ENCODE peak calls at places on chromosomes 1 and 21, in five cellular contexts. T is SK-N-SH, Y is K562, B is GM12878, G is HepG2. H is an unnamed sample.

GRCh38 chr1:191669629-191670028 is 488.6 kb upstream of the RGS18 start:
- DNase-seq in T (no peak), B (no peak), Y (no peak), G (no peak), H (no peak)

GRCh38 chr1:160907976-160908375 is 23.0 kb upstream of the ITLN1 start:
- DNase-seq in T (no peak), G (no peak), Y (no peak), B (no peak), H (no peak)

GRCh38 chr1:20900056-20900455 is 112.9 kb upstream of the HP1BP3 start:
- DNase-seq in Y (no peak), B (no peak), T (no peak), G (no peak), H (no peak)

GRCh38 chr1:215056584-215056983 is 26.0 kb upstream of the KCNK2 start:
- DNase-seq in Y (no peak), B (no peak), G (no peak), T (no peak), H (no peak)

GRCh38 chr1:95407864-95408291 is 173.9 kb downstream of the RWDD3 start:
- DNase-seq in B (no peak), G (no peak), T (no peak), Y (no peak), H (no peak)

GRCh38 chr1:176795929-176796328 is 333.0 kb downstream of the PAPPA2 start:
- DNase-seq in B (no peak), T (no peak), Y (peak; percentile 5), G (no peak), H (no peak)

GRCh38 chr1:85581138-85581801 is 709 bp downstream of the CCN1 start:
- DNase-seq in T (peak; percentile 75), G (peak; percentile 69), Y (peak; percentile 86), B (no peak), H (peak; percentile 68)

GRCh38 chr1:53410691-53411090 is 48.5 kb upstream of the DMRTB1 start:
- DNase-seq in Y (no peak), G (no peak), B (no peak), T (no peak), H (no peak)

GRCh38 chr1:70896224-70896623 is 151.4 kb downstream of the PTGER3 start:
- DNase-seq in Y (no peak), B (no peak), G (no peak), T (no peak), H (no peak)

GRCh38 chr1:40257313-40257687 is 736 bp upstream of the ZMPSTE24 start:
- DNase-seq in G (no peak), T (no peak), B (no peak), Y (no peak), H (no peak)

GRCh38 chr1:145988773-145989172 is 7.6 kb downstream of the TXNIP start:
- DNase-seq in T (no peak), G (no peak), Y (no peak), B (no peak), H (no peak)

GRCh38 chr1:230084408-230085177 is 17.6 kb downstream of the GALNT2 start:
- DNase-seq in T (peak; percentile 59), Y (no peak), B (no peak), G (peak; percentile 59), H (no peak)

GRCh38 chr1:151210830-151211229 is 12.5 kb downstream of the PIP5K1A start:
- DNase-seq in B (no peak), Y (no peak), G (no peak), T (no peak), H (no peak)

GRCh38 chr1:221449801-221450470 is 292.0 kb downstream of the DUSP10 start:
- DNase-seq in T (no peak), G (no peak), Y (no peak), B (no peak), H (no peak)

GRCh38 chr1:226632922-226633351 is 84.4 kb downstream of the STUM start:
- DNase-seq in B (no peak), Y (no peak), G (no peak), T (no peak), H (no peak)

GRCh38 chr1:39491146-39491921 is at the start of gene BMP8A:
- DNase-seq in B (no peak), G (peak; percentile 32), T (peak; percentile 96), Y (peak; percentile 86), H (no peak)

GRCh38 chr1:20896824-20897223 is 109.7 kb upstream of the HP1BP3 start:
- DNase-seq in Y (no peak), G (peak; percentile 92), B (no peak), T (no peak), H (no peak)

GRCh38 chr1:64147759-64148158 is 55.7 kb upstream of the UBE2U start:
- DNase-seq in G (no peak), B (no peak), T (no peak), Y (no peak), H (no peak)

GRCh38 chr1:2232916-2233438 is 4.9 kb downstream of the SKI start:
- DNase-seq in G (no peak), T (no peak), B (no peak), Y (peak; percentile 75), H (no peak)

GRCh38 chr21:44497641-44498243 is 42.3 kb downstream of the KRTAP10-1 start:
- DNase-seq in G (no peak), T (no peak), B (no peak), Y (no peak), H (no peak)
- TF ChIP-seq REST in G (no peak), T (no peak), B (no peak), Y (no peak), H (no peak)

DNA sequence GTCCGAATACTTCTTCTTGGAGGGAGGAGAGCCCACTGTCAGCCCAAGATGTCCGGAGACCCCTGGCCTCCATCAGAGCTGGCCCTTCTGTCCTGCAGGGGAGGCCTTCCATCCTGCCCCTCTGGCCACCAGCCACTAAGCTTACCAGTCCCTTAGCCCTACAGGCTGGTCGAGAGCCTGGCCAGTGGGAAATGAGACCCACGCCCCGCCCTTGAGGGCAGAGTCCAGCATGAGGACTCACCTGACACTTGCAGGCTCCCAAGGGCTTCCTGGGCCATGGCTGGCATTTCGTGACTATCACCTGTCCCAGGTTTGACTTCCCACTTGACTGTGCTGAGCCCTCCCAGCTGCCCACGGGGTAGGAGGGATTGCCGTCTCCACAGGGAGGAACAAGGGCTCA is 361.8 kb upstream of the VAMP3 start:
- DNase-seq in G (no peak), B (no peak), T (no peak), Y (no peak), H (no peak)
- TF ChIP-seq GABPA in G (no peak), B (no peak), T (no peak), Y (no peak), H (no peak)

GRCh38 chr1:27858072-27858948 is 14.0 kb upstream of the THEMIS2 start:
- DNase-seq in Y (peak; percentile 90), G (peak; percentile 69), T (peak; percentile 89), B (no peak), H (no peak)
- TF ChIP-seq CTCF in Y (peak; percentile 100), G (peak; percentile 96), T (peak; percentile 97), B (peak; percentile 100), H (peak; percentile 100)

DNA sequence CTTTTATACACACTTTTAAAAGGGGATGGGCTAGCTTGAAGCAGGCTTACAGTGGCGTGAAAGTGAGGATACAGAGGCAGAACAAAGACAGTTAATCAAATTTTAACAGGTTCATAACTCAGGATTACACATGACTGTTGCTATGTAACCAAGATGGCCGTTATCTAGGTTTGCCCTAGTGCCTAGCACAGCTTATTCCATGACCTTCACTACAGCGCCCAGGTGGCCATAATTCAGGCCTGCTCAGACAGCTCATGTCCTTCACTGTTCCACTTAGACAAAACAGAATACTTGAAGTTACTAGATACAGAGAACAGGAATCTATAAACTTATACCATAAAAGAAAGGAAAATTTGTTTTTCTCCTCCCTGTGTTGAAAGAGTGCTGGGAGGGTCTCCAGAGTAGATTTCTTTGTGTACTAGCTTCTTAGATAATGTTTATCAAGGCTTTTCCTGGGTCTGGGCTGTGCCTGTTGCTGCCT is 6.2 kb upstream of the SPRR2F start:
- DNase-seq in B (no peak), Y (peak; percentile 73), T (no peak), G (no peak), H (no peak)
- TF ChIP-seq REST in B (no peak), Y (no peak), T (no peak), G (no peak), H (no peak)

GRCh38 chr1:8529901-8530300 is 212.0 kb downstream of the SLC45A1 start:
- DNase-seq in G (no peak), B (no peak), Y (no peak), T (no peak), H (no peak)

GRCh38 chr1:8536521-8536920 is 218.6 kb downstream of the SLC45A1 start:
- DNase-seq in B (no peak), G (no peak), T (no peak), Y (no peak), H (no peak)

GRCh38 chr1:8533124-8533523 is 215.2 kb downstream of the SLC45A1 start:
- DNase-seq in B (no peak), T (no peak), Y (no peak), G (no peak), H (no peak)

GRCh38 chr1:8538502-8538901 is 220.6 kb downstream of the SLC45A1 start:
- DNase-seq in T (no peak), B (no peak), Y (no peak), G (no peak), H (no peak)

DNA sequence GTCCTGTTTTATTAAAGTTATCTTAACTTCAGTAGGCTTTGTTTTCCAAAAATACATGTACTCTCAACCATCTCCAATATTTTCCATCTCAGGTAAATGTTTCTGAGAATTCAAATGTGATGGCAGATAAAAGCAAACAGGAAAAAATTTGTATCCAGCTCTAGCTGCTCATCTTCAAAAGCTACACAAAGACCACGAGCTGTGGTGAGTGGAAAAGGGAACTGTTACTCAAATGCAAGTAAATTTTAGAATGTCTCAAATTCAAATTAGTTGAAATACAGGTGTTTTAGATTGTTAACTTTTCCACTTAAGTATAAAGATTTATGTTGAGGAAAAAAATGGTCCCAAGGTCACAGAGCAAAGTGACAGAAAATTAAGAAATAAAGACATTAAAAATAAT is 216.0 kb downstream of the SLC45A1 start:
- DNase-seq in B (no peak), G (no peak), Y (no peak), T (no peak), H (no peak)
- TF ChIP-seq GABPA in B (no peak), G (no peak), Y (no peak), T (no peak), H (no peak)

DNA sequence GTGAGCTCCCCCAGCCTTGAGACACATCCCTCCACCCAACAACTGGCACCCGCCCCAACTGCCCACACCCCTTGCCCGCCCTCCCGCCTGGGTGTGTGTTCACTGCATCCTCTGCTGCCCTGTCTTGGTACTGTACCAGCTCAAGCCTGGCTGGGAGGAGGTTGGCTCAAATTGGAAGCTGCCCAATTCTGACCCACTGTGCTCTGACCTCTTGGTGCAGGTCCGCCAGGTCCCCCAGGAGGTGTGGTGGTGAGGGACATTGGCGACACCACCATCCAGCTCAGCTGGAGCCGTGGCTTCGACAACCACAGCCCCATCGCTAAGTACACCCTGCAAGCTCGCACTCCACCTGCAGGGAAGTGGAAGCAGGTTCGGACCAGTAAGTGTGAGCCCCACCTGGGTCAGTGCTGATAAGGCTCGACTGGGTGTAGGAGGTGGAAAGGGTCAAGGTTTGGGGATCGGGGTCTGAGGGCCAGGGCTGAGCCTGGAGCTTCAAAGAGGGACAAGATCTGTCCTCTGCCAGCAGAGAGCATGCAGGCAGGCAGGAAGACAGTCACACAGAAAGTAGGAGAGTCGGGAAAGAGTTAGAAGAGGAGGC is 17.9 kb downstream of the TMEM81 start:
- DNase-seq in T (peak; percentile 42), Y (peak; percentile 38), B (no peak), G (no peak), H (no peak)
- TF ChIP-seq CTCF in T (peak; percentile 26), Y (peak; percentile 21), B (no peak), G (peak; percentile 46), H (no peak)